ENCODE peak calls at places on chromosomes 4 and X, in five cellular contexts. X, F, B, I and U are unnamed samples.

GRCh38 chrX:77788050-77788449 is 2.0 kb upstream of the ATRX start:
- DNase-seq in X (no peak), F (no peak), B (no peak), I (peak; percentile 14), U (no peak)

GRCh38 chrX:114619874-114620273 is 36.0 kb downstream of the HTR2C start:
- DNase-seq in X (no peak), F (no peak), B (no peak), I (no peak), U (no peak)

GRCh38 chr4:185742766-185743165 is 69.2 kb downstream of the SORBS2 start:
- DNase-seq in X (no peak), F (no peak), B (no peak), I (no peak), U (no peak)

GRCh38 chr4:21845663-21846062 is 102.9 kb downstream of the KCNIP4 start:
- DNase-seq in X (no peak), F (no peak), B (no peak), I (peak; percentile 18), U (no peak)

GRCh38 chrX:7119927-7120577 is 27.5 kb upstream of the STS start:
- DNase-seq in X (no peak), F (no peak), B (no peak), I (no peak), U (no peak)

GRCh38 chr4:2354127-2354526 is 64.3 kb downstream of the ZFYVE28 start:
- DNase-seq in X (no peak), F (peak; percentile 59), B (peak; percentile 7), I (no peak), U (no peak)

GRCh38 chr4:47519239-47519883 is 34.3 kb downstream of the ATP10D start:
- DNase-seq in X (no peak), F (no peak), B (no peak), I (no peak), U (no peak)

GRCh38 chrX:126395909-126396308 is 156.7 kb downstream of the DCAF12L1 start:
- DNase-seq in X (no peak), F (no peak), B (no peak), I (no peak), U (no peak)

GRCh38 chr4:55397521-55398321 is 2.0 kb downstream of the TMEM165 start:
- DNase-seq in X (no peak), F (peak; percentile 21), B (no peak), I (peak; percentile 90), U (no peak)

GRCh38 chr4:68904786-68905185 is 46.8 kb downstream of the UGT2A3 start:
- DNase-seq in X (no peak), F (peak; percentile 19), B (peak; percentile 25), I (no peak), U (no peak)

GRCh38 chr4:140738111-140738510 is 18.1 kb downstream of the TBC1D9 start:
- DNase-seq in X (no peak), F (no peak), B (no peak), I (no peak), U (no peak)

GRCh38 chr4:20444599-20445337 is 193.1 kb downstream of the SLIT2 start:
- DNase-seq in X (no peak), F (no peak), B (no peak), I (no peak), U (no peak)

GRCh38 chr4:101441446-101441845 is 94.1 kb upstream of the PPP3CA start:
- DNase-seq in X (no peak), F (no peak), B (no peak), I (no peak), U (no peak)

GRCh38 chrX:47200385-47201150 is 6.9 kb downstream of the UBA1 start:
- DNase-seq in X (no peak), F (no peak), B (peak; percentile 55), I (peak; percentile 65), U (no peak)

GRCh38 chr4:134862116-134862515 is 660.5 kb upstream of the PABPC4L start:
- DNase-seq in X (no peak), F (no peak), B (no peak), I (peak; percentile 1), U (no peak)

GRCh38 chr4:11615601-11616000 is 186.9 kb upstream of the HS3ST1 start:
- DNase-seq in X (no peak), F (no peak), B (no peak), I (no peak), U (no peak)

GRCh38 chrX:14697453-14697852 is 168.1 kb downstream of the GLRA2 start:
- DNase-seq in X (peak; percentile 28), F (peak; percentile 55), B (peak; percentile 48), I (no peak), U (no peak)

GRCh38 chrX:142076633-142077032 is 128.5 kb downstream of the MAGEC2 start:
- DNase-seq in X (no peak), F (no peak), B (no peak), I (no peak), U (no peak)

GRCh38 chr4:107808572-107808971 is 16.2 kb upstream of the SGMS2 start:
- DNase-seq in X (no peak), F (no peak), B (no peak), I (no peak), U (no peak)

GRCh38 chrX:71618303-71618721 is at the start of gene CXCR3:
- DNase-seq in X (no peak), F (no peak), B (peak; percentile 52), I (no peak), U (peak; percentile 47)

GRCh38 chr4:102344955-102345794 is at the start of gene SLC39A8:
- DNase-seq in X (peak; percentile 82), F (peak; percentile 91), B (peak; percentile 93), I (peak; percentile 44), U (peak; percentile 71)

GRCh38 chr4:29467044-29467717 is 1253.0 kb upstream of the PCDH7 start:
- DNase-seq in X (no peak), F (no peak), B (no peak), I (peak; percentile 12), U (no peak)

GRCh38 chr4:169774466-169775445 is 17.0 kb upstream of the HPF1 start:
- DNase-seq in X (no peak), F (peak; percentile 9), B (no peak), I (no peak), U (no peak)

GRCh38 chrX:153967536-153968214 is 3.9 kb downstream of the HCFC1 start:
- DNase-seq in X (no peak), F (no peak), B (no peak), I (no peak), U (no peak)

GRCh38 chrX:6732101-6732500 is 197.2 kb upstream of the VCX3A start:
- DNase-seq in X (no peak), F (no peak), B (no peak), I (no peak), U (no peak)

DNA sequence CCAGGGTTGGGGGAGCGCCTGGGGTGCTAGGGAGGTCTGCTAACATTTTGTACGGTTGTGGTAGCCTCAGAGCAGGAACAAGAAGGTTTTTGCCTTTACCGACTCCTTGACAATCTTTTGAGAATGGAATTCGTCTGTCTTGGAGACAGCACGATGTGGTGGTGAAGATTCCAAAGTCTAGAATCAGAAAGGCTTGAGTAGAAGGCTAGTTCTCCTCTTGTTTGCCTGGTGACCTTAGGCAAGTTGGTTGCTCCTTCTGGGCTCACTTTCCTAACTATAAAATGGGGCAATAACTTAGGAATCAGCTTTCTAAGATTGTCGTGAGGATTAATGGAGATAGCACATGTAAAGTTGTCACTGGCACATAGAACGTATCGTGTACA is 741 bp downstream of the FAM47E start:
- DNase-seq in X (no peak), F (no peak), B (no peak), I (no peak), U (no peak)
- H3K27ac ChIP-seq in X (peak overlapping the region; percentile 78), F (no peak overlapping the region), B (peak overlapping the region; percentile 54), I (no peak overlapping the region), U (no peak overlapping the region)

GRCh38 chr4:96874657-96875056 is 1034.8 kb downstream of the PDHA2 start:
- DNase-seq in X (no peak), F (no peak), B (no peak), I (no peak), U (no peak)
- H3K27me3 ChIP-seq in X (no peaks in the 10 kb centered on the region), F (no peaks in the 10 kb centered on the region), B (no peaks in the 10 kb centered on the region), I (no peaks in the 10 kb centered on the region), U (no peaks in the 10 kb centered on the region)

DNA sequence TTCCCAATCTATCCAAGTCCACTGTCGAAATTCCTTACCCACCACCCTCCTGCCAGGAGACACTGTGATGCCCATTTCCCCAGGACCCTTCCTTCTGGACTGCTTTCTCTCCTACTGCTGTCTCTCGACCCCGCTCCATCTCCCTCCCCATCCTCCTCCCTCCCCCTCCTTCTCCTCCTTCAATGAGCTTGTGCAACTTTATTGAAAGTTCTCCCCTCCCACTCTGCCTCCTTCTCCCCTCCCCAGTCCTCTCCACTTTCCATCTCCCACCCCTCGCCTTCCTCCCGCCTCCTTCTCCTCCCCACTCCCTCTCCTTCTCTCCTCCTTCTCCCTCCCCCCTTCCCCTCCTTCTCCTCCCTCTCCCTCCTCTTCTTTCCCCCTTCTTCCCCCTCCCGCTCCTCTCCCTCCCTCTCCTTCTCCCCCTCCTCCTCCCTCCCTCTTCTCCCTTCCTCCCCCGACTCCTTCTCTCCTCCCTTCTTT is 116.6 kb upstream of the FAT1 start:
- DNase-seq in X (no peak), F (no peak), B (peak; percentile 30), I (peak; percentile 62), U (no peak)
- H3K27ac ChIP-seq in X (peak overlapping the region; percentile 79), F (no peak overlapping the region), B (peak overlapping the region; percentile 78), I (peak overlapping the region; percentile 90), U (no peak overlapping the region)

DNA sequence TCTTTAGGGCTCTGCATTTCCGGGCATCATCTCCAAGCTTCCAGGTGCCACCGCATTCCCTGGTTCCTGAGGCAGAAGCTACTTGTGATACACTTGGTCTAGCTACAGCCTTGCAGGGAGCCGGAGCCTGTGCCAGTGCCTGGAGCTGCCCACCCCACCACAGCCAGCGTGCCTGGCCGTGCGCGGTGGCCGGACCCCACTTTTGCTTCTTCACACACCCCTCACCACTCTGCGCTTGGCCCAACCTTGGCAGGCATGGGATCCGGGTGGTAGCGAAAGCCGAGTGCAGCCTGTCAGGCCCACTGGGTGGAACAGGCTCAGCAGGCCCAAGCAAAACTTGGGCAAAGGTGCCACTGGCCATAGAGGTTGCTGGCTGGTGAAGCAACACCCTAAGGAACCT is 823.7 kb downstream of the GLUD2 start:
- DNase-seq in X (no peak), F (no peak), B (no peak), I (no peak), U (no peak)
- H3K27me3 ChIP-seq in X (no peaks in the 10 kb centered on the region), F (no peaks in the 10 kb centered on the region), B (no peaks in the 10 kb centered on the region), I (no peaks in the 10 kb centered on the region), U (no peaks in the 10 kb centered on the region)

DNA sequence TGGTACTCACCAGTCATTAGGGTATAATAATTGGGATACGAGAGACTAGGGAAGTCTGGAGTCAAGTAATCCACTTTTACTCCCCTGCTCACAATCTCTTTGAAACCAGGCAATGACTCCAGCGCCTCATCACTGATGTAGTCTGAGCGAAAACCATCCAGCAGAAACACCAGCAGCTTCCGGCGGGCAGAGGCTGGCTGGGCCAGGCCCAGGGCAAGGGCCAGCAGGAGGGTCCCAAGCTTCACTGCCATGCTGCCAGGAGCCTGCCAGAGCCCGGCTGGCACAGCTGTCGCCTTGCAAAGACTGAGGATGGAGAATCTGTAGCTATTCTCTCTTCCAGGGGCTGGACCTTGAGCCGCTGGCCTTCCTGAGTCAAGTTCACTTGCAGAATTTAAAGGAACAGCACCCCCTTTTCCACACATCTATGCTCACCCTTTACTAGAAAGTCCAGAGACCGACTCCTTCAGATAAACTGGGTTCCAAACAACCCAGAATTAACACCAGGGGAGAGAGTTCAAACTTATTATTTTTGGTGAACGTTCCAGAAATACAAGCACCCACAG is at the start of gene ENPP6:
- DNase-seq in X (no peak), F (no peak), B (no peak), I (no peak), U (no peak)
- H3K27ac ChIP-seq in X (no peak within 1 kb of the TSS), F (no peak within 1 kb of the TSS), B (no peak within 1 kb of the TSS), I (no peak within 1 kb of the TSS), U (no peak within 1 kb of the TSS)